ENCODE peak calls at places on chromosomes 3 and 15, in seven cellular contexts. One of them, this sample, is unnamed. For H3K4me1, the result is how much of the 10 kb centered on the place peaks cover.

GRCh38 chr3:38397320-38397719 is 50.7 kb downstream of the XYLB start:
- DNase-seq in mesendoderm: peak
- DNase-seq in Caco-2: no peak
- DNase-seq in left lung: no peak
- DNase-seq in CD8-positive, alpha-beta T cell: peak
- DNase-seq in cardiac muscle cell: peak
- DNase-seq in GM23338: peak
- DNase-seq in this sample: no peak

GRCh38 chr15:85800460-85801123 is 5.9 kb upstream of the KLHL25 start:
- DNase-seq in mesendoderm: peak
- DNase-seq in Caco-2: peak
- DNase-seq in left lung: peak
- DNase-seq in CD8-positive, alpha-beta T cell: no peak
- DNase-seq in cardiac muscle cell: no peak
- DNase-seq in GM23338: peak
- DNase-seq in this sample: no peak

GRCh38 chr3:43391621-43392020 is 105.3 kb downstream of the SNRK start:
- DNase-seq in mesendoderm: no peak
- DNase-seq in Caco-2: no peak
- DNase-seq in left lung: no peak
- DNase-seq in CD8-positive, alpha-beta T cell: no peak
- DNase-seq in cardiac muscle cell: no peak
- DNase-seq in GM23338: no peak
- DNase-seq in this sample: no peak

GRCh38 chr3:149969945-149970715 is 565 bp downstream of the PFN2 start:
- DNase-seq in mesendoderm: peak
- DNase-seq in Caco-2: peak
- DNase-seq in left lung: peak
- DNase-seq in CD8-positive, alpha-beta T cell: peak
- DNase-seq in cardiac muscle cell: peak
- DNase-seq in GM23338: peak
- DNase-seq in this sample: peak

GRCh38 chr3:147191795-147192385 is 214.5 kb downstream of the ZIC4 start:
- DNase-seq in mesendoderm: peak
- DNase-seq in Caco-2: peak
- DNase-seq in left lung: no peak
- DNase-seq in CD8-positive, alpha-beta T cell: no peak
- DNase-seq in cardiac muscle cell: peak
- DNase-seq in GM23338: peak
- DNase-seq in this sample: no peak

GRCh38 chr3:87033205-87033604 is 42.3 kb upstream of the VGLL3 start:
- DNase-seq in mesendoderm: no peak
- DNase-seq in Caco-2: no peak
- DNase-seq in left lung: no peak
- DNase-seq in CD8-positive, alpha-beta T cell: no peak
- DNase-seq in cardiac muscle cell: no peak
- DNase-seq in GM23338: no peak
- DNase-seq in this sample: no peak

GRCh38 chr3:139533781-139534443 is 5.6 kb downstream of the RBP1 start:
- DNase-seq in mesendoderm: no peak
- DNase-seq in Caco-2: no peak
- DNase-seq in left lung: no peak
- DNase-seq in CD8-positive, alpha-beta T cell: no peak
- DNase-seq in cardiac muscle cell: peak
- DNase-seq in GM23338: no peak
- DNase-seq in this sample: no peak

GRCh38 chr3:122679467-122680291 is 960 bp upstream of the PARP14 start:
- DNase-seq in mesendoderm: peak
- DNase-seq in Caco-2: no peak
- DNase-seq in left lung: peak
- DNase-seq in CD8-positive, alpha-beta T cell: peak
- DNase-seq in cardiac muscle cell: no peak
- DNase-seq in GM23338: peak
- DNase-seq in this sample: no peak

GRCh38 chr3:143573904-143574303 is 274.4 kb downstream of the SLC9A9 start:
- DNase-seq in mesendoderm: no peak
- DNase-seq in Caco-2: no peak
- DNase-seq in left lung: no peak
- DNase-seq in CD8-positive, alpha-beta T cell: no peak
- DNase-seq in cardiac muscle cell: no peak
- DNase-seq in GM23338: no peak
- DNase-seq in this sample: no peak

GRCh38 chr3:8501388-8502131 is at the start of gene LMCD1:
- DNase-seq in mesendoderm: peak
- DNase-seq in Caco-2: peak
- DNase-seq in left lung: peak
- DNase-seq in CD8-positive, alpha-beta T cell: peak
- DNase-seq in cardiac muscle cell: peak
- DNase-seq in GM23338: peak
- DNase-seq in this sample: peak

GRCh38 chr15:95556225-95556624 is 774.3 kb upstream of the NR2F2 start:
- DNase-seq in mesendoderm: no peak
- DNase-seq in Caco-2: no peak
- DNase-seq in left lung: no peak
- DNase-seq in CD8-positive, alpha-beta T cell: no peak
- DNase-seq in cardiac muscle cell: no peak
- DNase-seq in GM23338: no peak
- DNase-seq in this sample: no peak

GRCh38 chr3:194560047-194560446 is 73.2 kb downstream of the TMEM44 start:
- DNase-seq in mesendoderm: no peak
- DNase-seq in Caco-2: no peak
- DNase-seq in left lung: no peak
- DNase-seq in CD8-positive, alpha-beta T cell: no peak
- DNase-seq in cardiac muscle cell: no peak
- DNase-seq in GM23338: no peak
- DNase-seq in this sample: no peak

GRCh38 chr3:71152892-71153265 is 430.6 kb downstream of the FOXP1 start:
- DNase-seq in mesendoderm: peak
- DNase-seq in Caco-2: peak
- DNase-seq in left lung: no peak
- DNase-seq in CD8-positive, alpha-beta T cell: no peak
- DNase-seq in cardiac muscle cell: no peak
- DNase-seq in GM23338: peak
- DNase-seq in this sample: no peak

GRCh38 chr3:26536955-26537354 is 85.6 kb upstream of the LRRC3B start:
- DNase-seq in mesendoderm: no peak
- DNase-seq in Caco-2: no peak
- DNase-seq in left lung: no peak
- DNase-seq in CD8-positive, alpha-beta T cell: no peak
- DNase-seq in cardiac muscle cell: no peak
- DNase-seq in GM23338: no peak
- DNase-seq in this sample: no peak

GRCh38 chr3:29759021-29759359 is 478.1 kb downstream of the RBMS3 start:
- DNase-seq in mesendoderm: no peak
- DNase-seq in Caco-2: no peak
- DNase-seq in left lung: no peak
- DNase-seq in CD8-positive, alpha-beta T cell: no peak
- DNase-seq in cardiac muscle cell: no peak
- DNase-seq in GM23338: no peak
- DNase-seq in this sample: no peak

GRCh38 chr3:64932666-64933342 is 245.0 kb upstream of the ADAMTS9 start:
- DNase-seq in mesendoderm: no peak
- DNase-seq in Caco-2: peak
- DNase-seq in left lung: no peak
- DNase-seq in CD8-positive, alpha-beta T cell: no peak
- DNase-seq in cardiac muscle cell: no peak
- DNase-seq in GM23338: no peak
- DNase-seq in this sample: no peak

GRCh38 chr3:113890256-113890900 is 51.8 kb downstream of the GRAMD1C start:
- DNase-seq in mesendoderm: peak
- DNase-seq in Caco-2: peak
- DNase-seq in left lung: no peak
- DNase-seq in CD8-positive, alpha-beta T cell: no peak
- DNase-seq in cardiac muscle cell: no peak
- DNase-seq in GM23338: peak
- DNase-seq in this sample: no peak

GRCh38 chr3:183584246-183584913 is 28.9 kb upstream of the KLHL6 start:
- DNase-seq in mesendoderm: peak
- DNase-seq in Caco-2: no peak
- DNase-seq in left lung: no peak
- DNase-seq in CD8-positive, alpha-beta T cell: no peak
- DNase-seq in cardiac muscle cell: peak
- DNase-seq in GM23338: no peak
- DNase-seq in this sample: no peak

GRCh38 chr3:15576475-15576874 is 24.9 kb downstream of the HACL1 start:
- DNase-seq in mesendoderm: no peak
- DNase-seq in Caco-2: no peak
- DNase-seq in left lung: no peak
- DNase-seq in CD8-positive, alpha-beta T cell: no peak
- DNase-seq in cardiac muscle cell: no peak
- DNase-seq in GM23338: no peak
- DNase-seq in this sample: no peak

GRCh38 chr3:121757087-121757811 is 7.7 kb upstream of the GOLGB1 start:
- DNase-seq in mesendoderm: peak
- DNase-seq in Caco-2: no peak
- DNase-seq in left lung: no peak
- DNase-seq in CD8-positive, alpha-beta T cell: no peak
- DNase-seq in cardiac muscle cell: peak
- DNase-seq in GM23338: no peak
- DNase-seq in this sample: no peak

GRCh38 chr15:56160966-56161365 is 82.7 kb downstream of the RFX7 start:
- DNase-seq in mesendoderm: peak
- DNase-seq in Caco-2: no peak
- DNase-seq in left lung: no peak
- DNase-seq in CD8-positive, alpha-beta T cell: no peak
- DNase-seq in cardiac muscle cell: no peak
- DNase-seq in GM23338: peak
- DNase-seq in this sample: no peak

GRCh38 chr3:118863731-118864322 is 170.8 kb downstream of the IGSF11 start:
- DNase-seq in mesendoderm: peak
- DNase-seq in Caco-2: no peak
- DNase-seq in left lung: no peak
- DNase-seq in CD8-positive, alpha-beta T cell: no peak
- DNase-seq in cardiac muscle cell: no peak
- DNase-seq in GM23338: peak
- DNase-seq in this sample: no peak

GRCh38 chr3:33722626-33723370 is 4.7 kb upstream of the CLASP2 start:
- DNase-seq in mesendoderm: no peak
- DNase-seq in Caco-2: no peak
- DNase-seq in left lung: no peak
- DNase-seq in CD8-positive, alpha-beta T cell: no peak
- DNase-seq in cardiac muscle cell: no peak
- DNase-seq in GM23338: no peak
- DNase-seq in this sample: no peak

GRCh38 chr3:183933160-183933559 is 48.5 kb upstream of the PARL start:
- DNase-seq in mesendoderm: no peak
- DNase-seq in Caco-2: no peak
- DNase-seq in left lung: no peak
- DNase-seq in CD8-positive, alpha-beta T cell: no peak
- DNase-seq in cardiac muscle cell: no peak
- DNase-seq in GM23338: no peak
- DNase-seq in this sample: no peak

GRCh38 chr15:53454843-53455721 is 304.4 kb downstream of the WDR72 start:
- DNase-seq in mesendoderm: no peak
- DNase-seq in Caco-2: peak
- DNase-seq in left lung: no peak
- DNase-seq in CD8-positive, alpha-beta T cell: no peak
- DNase-seq in cardiac muscle cell: no peak
- DNase-seq in GM23338: no peak
- DNase-seq in this sample: no peak

GRCh38 chr3:128174645-128175590 is 21.6 kb downstream of the EEFSEC start:
- DNase-seq in mesendoderm: no peak
- DNase-seq in Caco-2: no peak
- DNase-seq in left lung: no peak
- DNase-seq in CD8-positive, alpha-beta T cell: no peak
- DNase-seq in cardiac muscle cell: no peak
- DNase-seq in GM23338: peak
- DNase-seq in this sample: no peak
- H3K4me1 ChIP-seq in mesendoderm: under half
- H3K4me1 ChIP-seq in Caco-2: under half
- H3K4me1 ChIP-seq in left lung: under half
- H3K4me1 ChIP-seq in CD8-positive, alpha-beta T cell: under half
- H3K4me1 ChIP-seq in cardiac muscle cell: under half
- H3K4me1 ChIP-seq in GM23338: half or more
- H3K4me1 ChIP-seq in this sample: under half

GRCh38 chr15:93063292-93063671 is 25.7 kb downstream of the RGMA start:
- DNase-seq in mesendoderm: peak
- DNase-seq in Caco-2: peak
- DNase-seq in left lung: no peak
- DNase-seq in CD8-positive, alpha-beta T cell: no peak
- DNase-seq in cardiac muscle cell: no peak
- DNase-seq in GM23338: peak
- DNase-seq in this sample: no peak

GRCh38 chr15:93058904-93059427 is 30.0 kb downstream of the RGMA start:
- DNase-seq in mesendoderm: no peak
- DNase-seq in Caco-2: no peak
- DNase-seq in left lung: no peak
- DNase-seq in CD8-positive, alpha-beta T cell: no peak
- DNase-seq in cardiac muscle cell: no peak
- DNase-seq in GM23338: no peak
- DNase-seq in this sample: no peak

GRCh38 chr15:93059442-93059841 is 29.6 kb downstream of the RGMA start:
- DNase-seq in mesendoderm: no peak
- DNase-seq in Caco-2: no peak
- DNase-seq in left lung: no peak
- DNase-seq in CD8-positive, alpha-beta T cell: no peak
- DNase-seq in cardiac muscle cell: no peak
- DNase-seq in GM23338: no peak
- DNase-seq in this sample: no peak

GRCh38 chr15:93058128-93058527 is 30.9 kb downstream of the RGMA start:
- DNase-seq in mesendoderm: no peak
- DNase-seq in Caco-2: no peak
- DNase-seq in left lung: no peak
- DNase-seq in CD8-positive, alpha-beta T cell: no peak
- DNase-seq in cardiac muscle cell: no peak
- DNase-seq in GM23338: no peak
- DNase-seq in this sample: no peak

GRCh38 chr15:93060336-93061248 is 28.4 kb downstream of the RGMA start:
- DNase-seq in mesendoderm: no peak
- DNase-seq in Caco-2: no peak
- DNase-seq in left lung: no peak
- DNase-seq in CD8-positive, alpha-beta T cell: no peak
- DNase-seq in cardiac muscle cell: no peak
- DNase-seq in GM23338: no peak
- DNase-seq in this sample: no peak
- H3K4me1 ChIP-seq in mesendoderm: under half
- H3K4me1 ChIP-seq in Caco-2: under half
- H3K4me1 ChIP-seq in left lung: under half
- H3K4me1 ChIP-seq in CD8-positive, alpha-beta T cell: under half
- H3K4me1 ChIP-seq in cardiac muscle cell: under half
- H3K4me1 ChIP-seq in GM23338: half or more
- H3K4me1 ChIP-seq in this sample: under half

GRCh38 chr3:3734881-3735280 is 64.3 kb upstream of the LRRN1 start:
- DNase-seq in mesendoderm: no peak
- DNase-seq in Caco-2: no peak
- DNase-seq in left lung: no peak
- DNase-seq in CD8-positive, alpha-beta T cell: no peak
- DNase-seq in cardiac muscle cell: no peak
- DNase-seq in GM23338: no peak
- DNase-seq in this sample: no peak
- H3K4me1 ChIP-seq in mesendoderm: under half
- H3K4me1 ChIP-seq in Caco-2: under half
- H3K4me1 ChIP-seq in left lung: under half
- H3K4me1 ChIP-seq in CD8-positive, alpha-beta T cell: under half
- H3K4me1 ChIP-seq in cardiac muscle cell: under half
- H3K4me1 ChIP-seq in GM23338: under half
- H3K4me1 ChIP-seq in this sample: under half

DNA sequence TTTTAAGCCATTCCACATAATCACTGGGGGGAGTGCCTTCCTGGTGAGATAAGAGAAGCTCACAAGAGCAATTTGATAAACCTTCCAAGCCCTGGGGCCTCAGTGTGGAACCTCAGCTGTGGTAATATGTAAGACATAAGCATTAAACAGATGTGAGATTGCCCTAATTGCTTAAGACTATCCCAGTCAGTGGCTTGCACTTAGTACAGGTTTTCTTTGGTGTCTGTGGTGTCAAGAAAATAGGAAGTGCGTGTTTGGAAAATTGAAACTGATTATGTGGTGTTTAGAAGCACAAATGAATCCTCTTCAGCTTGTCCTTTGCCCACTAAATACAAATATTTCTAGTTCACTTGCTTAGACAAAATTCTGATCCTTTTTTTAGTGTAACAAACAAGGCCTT is 54.4 kb downstream of the LRRN1 start:
- DNase-seq in mesendoderm: peak
- DNase-seq in Caco-2: no peak
- DNase-seq in left lung: no peak
- DNase-seq in CD8-positive, alpha-beta T cell: no peak
- DNase-seq in cardiac muscle cell: no peak
- DNase-seq in GM23338: no peak
- DNase-seq in this sample: no peak
- H3K4me1 ChIP-seq in mesendoderm: under half
- H3K4me1 ChIP-seq in Caco-2: under half
- H3K4me1 ChIP-seq in left lung: under half
- H3K4me1 ChIP-seq in CD8-positive, alpha-beta T cell: under half
- H3K4me1 ChIP-seq in cardiac muscle cell: under half
- H3K4me1 ChIP-seq in GM23338: under half
- H3K4me1 ChIP-seq in this sample: under half